ENCODE peak calls at places on chromosomes 16 and 17, in six cellular contexts. One of them, this sample, is unnamed.

GRCh38 chr17:31654936-31655335 is 204.1 kb downstream of the COPRS start:
- DNase-seq in PC-3: peak; percentile 82
- DNase-seq in neural progenitor cell: no peak
- DNase-seq in astrocyte: no peak
- DNase-seq in fibroblast of lung: no peak
- DNase-seq in colonic mucosa: no peak
- DNase-seq in this sample: no peak

GRCh38 chr17:8755590-8756255 is 2.6 kb downstream of the SPDYE4 start:
- DNase-seq in colonic mucosa: no peak
- DNase-seq in neural progenitor cell: no peak
- DNase-seq in PC-3: no peak
- DNase-seq in fibroblast of lung: no peak
- DNase-seq in astrocyte: no peak
- DNase-seq in this sample: no peak

GRCh38 chr17:54270499-54270898 is 447.8 kb downstream of the KIF2B start:
- DNase-seq in neural progenitor cell: no peak
- DNase-seq in astrocyte: no peak
- DNase-seq in PC-3: no peak
- DNase-seq in fibroblast of lung: no peak
- DNase-seq in colonic mucosa: no peak
- DNase-seq in this sample: no peak

GRCh38 chr16:87457724-87458423 is 35.0 kb downstream of the ZCCHC14 start:
- DNase-seq in colonic mucosa: no peak
- DNase-seq in fibroblast of lung: peak; percentile 99
- DNase-seq in PC-3: peak; percentile 94
- DNase-seq in astrocyte: peak; percentile 99
- DNase-seq in neural progenitor cell: no peak
- DNase-seq in this sample: peak; percentile 91

GRCh38 chr16:66427451-66427860 is 361 bp downstream of the BEAN1 start:
- DNase-seq in fibroblast of lung: no peak
- DNase-seq in colonic mucosa: no peak
- DNase-seq in astrocyte: no peak
- DNase-seq in neural progenitor cell: no peak
- DNase-seq in PC-3: no peak
- DNase-seq in this sample: no peak

GRCh38 chr17:47262586-47262985 is 9.0 kb downstream of the ITGB3 start:
- DNase-seq in PC-3: no peak
- DNase-seq in colonic mucosa: no peak
- DNase-seq in neural progenitor cell: no peak
- DNase-seq in astrocyte: no peak
- DNase-seq in fibroblast of lung: no peak
- DNase-seq in this sample: no peak

GRCh38 chr17:70629902-70630301 is 460.6 kb downstream of the KCNJ2 start:
- DNase-seq in colonic mucosa: no peak
- DNase-seq in neural progenitor cell: no peak
- DNase-seq in fibroblast of lung: no peak
- DNase-seq in astrocyte: no peak
- DNase-seq in PC-3: peak; percentile 56
- DNase-seq in this sample: peak; percentile 24

GRCh38 chr17:81956607-81957589 is 4.1 kb downstream of the NOTUM start:
- DNase-seq in astrocyte: no peak
- DNase-seq in colonic mucosa: no peak
- DNase-seq in PC-3: no peak
- DNase-seq in fibroblast of lung: no peak
- DNase-seq in neural progenitor cell: no peak
- DNase-seq in this sample: no peak

GRCh38 chr16:69150146-69150865 is 17.9 kb downstream of the UTP4 start:
- DNase-seq in PC-3: peak; percentile 74
- DNase-seq in astrocyte: peak; percentile 45
- DNase-seq in colonic mucosa: peak; percentile 74
- DNase-seq in fibroblast of lung: peak; percentile 58
- DNase-seq in neural progenitor cell: peak; percentile 87
- DNase-seq in this sample: peak; percentile 95

GRCh38 chr16:72612718-72613117 is 435.2 kb downstream of the ZFHX3 start:
- DNase-seq in fibroblast of lung: no peak
- DNase-seq in colonic mucosa: no peak
- DNase-seq in PC-3: no peak
- DNase-seq in astrocyte: no peak
- DNase-seq in neural progenitor cell: no peak
- DNase-seq in this sample: no peak

GRCh38 chr16:14097182-14097951 is 26.2 kb downstream of the MRTFB start:
- DNase-seq in astrocyte: no peak
- DNase-seq in fibroblast of lung: no peak
- DNase-seq in colonic mucosa: peak; percentile 70
- DNase-seq in neural progenitor cell: peak; percentile 34
- DNase-seq in PC-3: peak; percentile 93
- DNase-seq in this sample: no peak

GRCh38 chr16:53773881-53774280 is 69.9 kb downstream of the FTO start:
- DNase-seq in neural progenitor cell: no peak
- DNase-seq in colonic mucosa: no peak
- DNase-seq in fibroblast of lung: peak; percentile 61
- DNase-seq in astrocyte: no peak
- DNase-seq in PC-3: no peak
- DNase-seq in this sample: no peak

GRCh38 chr17:8838551-8839095 is 28.9 kb downstream of the PIK3R6 start:
- DNase-seq in astrocyte: no peak
- DNase-seq in colonic mucosa: no peak
- DNase-seq in neural progenitor cell: no peak
- DNase-seq in PC-3: no peak
- DNase-seq in fibroblast of lung: no peak
- DNase-seq in this sample: no peak

GRCh38 chr17:40530988-40531971 is 29.9 kb upstream of the TNS4 start:
- DNase-seq in astrocyte: no peak
- DNase-seq in colonic mucosa: no peak
- DNase-seq in PC-3: no peak
- DNase-seq in fibroblast of lung: no peak
- DNase-seq in neural progenitor cell: no peak
- DNase-seq in this sample: no peak

GRCh38 chr17:66422181-66422580 is 119.8 kb downstream of the PRKCA start:
- DNase-seq in fibroblast of lung: peak; percentile 72
- DNase-seq in PC-3: peak; percentile 59
- DNase-seq in astrocyte: peak; percentile 66
- DNase-seq in neural progenitor cell: no peak
- DNase-seq in colonic mucosa: no peak
- DNase-seq in this sample: no peak

GRCh38 chr16:28984619-28985135 is at the start of gene LAT:
- DNase-seq in PC-3: no peak
- DNase-seq in fibroblast of lung: no peak
- DNase-seq in neural progenitor cell: no peak
- DNase-seq in astrocyte: no peak
- DNase-seq in colonic mucosa: peak; percentile 33
- DNase-seq in this sample: no peak
- H3K9ac ChIP-seq in PC-3: no peak within 1 kb of the TSS
- H3K9ac ChIP-seq in fibroblast of lung: no peak within 1 kb of the TSS
- H3K9ac ChIP-seq in neural progenitor cell: no peak within 1 kb of the TSS
- H3K9ac ChIP-seq in astrocyte: no peak within 1 kb of the TSS
- H3K9ac ChIP-seq in colonic mucosa: peak within 1 kb of the TSS; percentile 21
- H3K9ac ChIP-seq in this sample: no peak within 1 kb of the TSS

GRCh38 chr17:42964161-42964932 is at the start of gene AARSD1:
- DNase-seq in neural progenitor cell: peak; percentile 92
- DNase-seq in PC-3: peak; percentile 90
- DNase-seq in colonic mucosa: peak; percentile 96
- DNase-seq in astrocyte: peak; percentile 95
- DNase-seq in fibroblast of lung: peak; percentile 96
- DNase-seq in this sample: peak; percentile 96
- H3K9ac ChIP-seq in neural progenitor cell: peak within 1 kb of the TSS; percentile 60
- H3K9ac ChIP-seq in PC-3: peak within 1 kb of the TSS; percentile 88
- H3K9ac ChIP-seq in colonic mucosa: peak within 1 kb of the TSS; percentile 93
- H3K9ac ChIP-seq in astrocyte: peak within 1 kb of the TSS; percentile 90
- H3K9ac ChIP-seq in fibroblast of lung: peak within 1 kb of the TSS; percentile 78
- H3K9ac ChIP-seq in this sample: peak within 1 kb of the TSS; percentile 93

GRCh38 chr16:20868890-20869289 is 31.3 kb downstream of the DCUN1D3 start:
- DNase-seq in fibroblast of lung: peak; percentile 69
- DNase-seq in PC-3: no peak
- DNase-seq in astrocyte: peak; percentile 51
- DNase-seq in colonic mucosa: peak; percentile 80
- DNase-seq in neural progenitor cell: peak; percentile 16
- DNase-seq in this sample: no peak

GRCh38 chr16:20866792-20867191 is 33.4 kb downstream of the DCUN1D3 start:
- DNase-seq in neural progenitor cell: no peak
- DNase-seq in fibroblast of lung: no peak
- DNase-seq in colonic mucosa: no peak
- DNase-seq in PC-3: no peak
- DNase-seq in astrocyte: no peak
- DNase-seq in this sample: no peak

GRCh38 chr16:20867585-20867984 is 32.6 kb downstream of the DCUN1D3 start:
- DNase-seq in astrocyte: peak; percentile 63
- DNase-seq in neural progenitor cell: no peak
- DNase-seq in fibroblast of lung: peak; percentile 76
- DNase-seq in PC-3: no peak
- DNase-seq in colonic mucosa: no peak
- DNase-seq in this sample: no peak

GRCh38 chr16:20865420-20866126 is 34.6 kb downstream of the DCUN1D3 start:
- DNase-seq in neural progenitor cell: no peak
- DNase-seq in fibroblast of lung: peak; percentile 77
- DNase-seq in PC-3: peak; percentile 14
- DNase-seq in astrocyte: peak; percentile 67
- DNase-seq in colonic mucosa: no peak
- DNase-seq in this sample: peak; percentile 47

DNA sequence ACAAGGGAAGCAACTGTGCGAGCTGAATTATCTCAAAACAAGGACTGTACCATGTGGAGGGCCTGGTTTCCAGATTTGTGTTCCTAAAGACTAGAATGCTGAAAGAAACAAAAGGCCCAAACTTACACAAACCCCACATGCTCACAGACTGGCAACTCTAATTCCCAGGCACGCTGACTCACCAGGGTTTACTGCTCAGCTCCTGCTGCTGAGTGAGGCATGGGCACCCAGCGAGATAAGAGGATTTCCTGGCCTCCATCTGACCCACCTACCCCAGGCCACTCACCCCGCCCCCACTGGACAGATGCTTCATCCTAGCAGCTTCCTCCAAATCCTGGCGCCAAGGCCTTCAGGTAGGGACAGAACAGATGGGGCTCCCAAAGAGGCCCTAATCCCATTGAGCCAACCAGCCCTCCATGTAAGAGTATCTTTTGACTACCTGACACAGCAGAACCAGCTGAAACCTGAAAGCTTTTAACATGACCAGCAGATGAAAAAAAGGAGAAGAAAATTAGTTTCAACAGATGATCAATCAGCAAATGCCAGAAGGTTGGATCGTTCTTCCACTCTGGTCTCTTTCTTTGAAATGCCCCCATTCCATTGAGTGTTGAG is 33.9 kb downstream of the DCUN1D3 start:
- DNase-seq in neural progenitor cell: peak; percentile 78
- DNase-seq in astrocyte: peak; percentile 87
- DNase-seq in PC-3: peak; percentile 70
- DNase-seq in fibroblast of lung: peak; percentile 91
- DNase-seq in colonic mucosa: peak; percentile 30
- DNase-seq in this sample: peak; percentile 85
- H3K9ac ChIP-seq in neural progenitor cell: no peak overlapping the region
- H3K9ac ChIP-seq in astrocyte: peak overlapping the region; percentile 67
- H3K9ac ChIP-seq in PC-3: peak overlapping the region; percentile 59
- H3K9ac ChIP-seq in fibroblast of lung: no peak overlapping the region
- H3K9ac ChIP-seq in colonic mucosa: no peak overlapping the region
- H3K9ac ChIP-seq in this sample: peak overlapping the region; percentile 84

GRCh38 chr17:59848385-59848668 is 44.4 kb downstream of the TUBD1 start:
- DNase-seq in PC-3: no peak
- DNase-seq in neural progenitor cell: no peak
- DNase-seq in colonic mucosa: peak; percentile 35
- DNase-seq in astrocyte: no peak
- DNase-seq in fibroblast of lung: no peak
- DNase-seq in this sample: no peak
- H3K9ac ChIP-seq in PC-3: no peak overlapping the region
- H3K9ac ChIP-seq in neural progenitor cell: no peak overlapping the region
- H3K9ac ChIP-seq in colonic mucosa: peak overlapping the region; percentile 96
- H3K9ac ChIP-seq in astrocyte: no peak overlapping the region
- H3K9ac ChIP-seq in fibroblast of lung: no peak overlapping the region
- H3K9ac ChIP-seq in this sample: peak overlapping the region; percentile 46

GRCh38 chr16:84004442-84004841 is 36.4 kb downstream of the NECAB2 start:
- DNase-seq in fibroblast of lung: no peak
- DNase-seq in neural progenitor cell: no peak
- DNase-seq in colonic mucosa: no peak
- DNase-seq in astrocyte: no peak
- DNase-seq in PC-3: no peak
- DNase-seq in this sample: no peak
- H3K9ac ChIP-seq in fibroblast of lung: no peak overlapping the region
- H3K9ac ChIP-seq in neural progenitor cell: no peak overlapping the region
- H3K9ac ChIP-seq in colonic mucosa: no peak overlapping the region
- H3K9ac ChIP-seq in astrocyte: no peak overlapping the region
- H3K9ac ChIP-seq in PC-3: no peak overlapping the region
- H3K9ac ChIP-seq in this sample: no peak overlapping the region

GRCh38 chr16:50369133-50369804 is 481 bp upstream of the BRD7 start:
- DNase-seq in neural progenitor cell: no peak
- DNase-seq in fibroblast of lung: no peak
- DNase-seq in colonic mucosa: no peak
- DNase-seq in PC-3: no peak
- DNase-seq in astrocyte: no peak
- DNase-seq in this sample: no peak
- H3K9ac ChIP-seq in neural progenitor cell: no peak overlapping the region
- H3K9ac ChIP-seq in fibroblast of lung: no peak overlapping the region
- H3K9ac ChIP-seq in colonic mucosa: no peak overlapping the region
- H3K9ac ChIP-seq in PC-3: no peak overlapping the region
- H3K9ac ChIP-seq in astrocyte: peak overlapping the region; percentile 62
- H3K9ac ChIP-seq in this sample: peak overlapping the region; percentile 78

DNA sequence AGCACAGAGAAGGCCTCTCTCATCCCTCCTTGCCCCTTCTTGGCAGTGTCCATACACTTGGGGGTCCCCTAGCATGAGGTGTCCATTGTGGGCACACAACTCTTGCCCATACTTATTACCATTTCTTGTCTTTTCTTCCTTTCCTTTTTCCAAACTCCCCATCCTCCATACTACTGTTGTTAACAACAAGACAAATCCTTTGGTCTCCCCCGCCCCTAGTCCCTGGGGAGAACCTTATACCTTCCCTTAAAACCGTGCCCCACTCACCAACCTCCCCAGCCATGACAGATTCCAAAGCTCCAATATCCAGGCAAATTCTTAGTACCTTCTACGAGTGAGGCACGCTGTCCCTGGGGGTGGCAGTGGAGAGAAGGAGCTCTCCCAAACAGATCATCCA is 82.9 kb downstream of the GAS7 start:
- DNase-seq in astrocyte: no peak
- DNase-seq in neural progenitor cell: no peak
- DNase-seq in colonic mucosa: no peak
- DNase-seq in PC-3: no peak
- DNase-seq in fibroblast of lung: no peak
- DNase-seq in this sample: no peak
- H3K9ac ChIP-seq in astrocyte: peak overlapping the region; percentile 88
- H3K9ac ChIP-seq in neural progenitor cell: no peak overlapping the region
- H3K9ac ChIP-seq in colonic mucosa: peak overlapping the region; percentile 26
- H3K9ac ChIP-seq in PC-3: no peak overlapping the region
- H3K9ac ChIP-seq in fibroblast of lung: no peak overlapping the region
- H3K9ac ChIP-seq in this sample: peak overlapping the region; percentile 15

This sample was measured in adipocyte.